ENCODE peak calls at places on chromosomes 7 and 10, in eight cellular contexts. One of them, this sample, is unnamed.

GRCh38 chr7:156668130-156668741 is 27.7 kb downstream of the RNF32 start:
- DNase-seq in activated B cell treated with CpG ODN at 0.5 μM for 24 hours: no peak
- DNase-seq in tibial artery: no peak
- DNase-seq in brain microvascular endothelial cell: no peak
- DNase-seq in prostate gland: no peak
- DNase-seq in astrocyte of the spinal cord: no peak
- DNase-seq in GM13977: no peak
- DNase-seq in IMR-90: peak
- DNase-seq in this sample: no peak

GRCh38 chr7:6015917-6016652 is 7.0 kb downstream of the AIMP2 start:
- DNase-seq in activated B cell treated with CpG ODN at 0.5 μM for 24 hours: no peak
- DNase-seq in tibial artery: peak
- DNase-seq in brain microvascular endothelial cell: peak
- DNase-seq in prostate gland: peak
- DNase-seq in astrocyte of the spinal cord: peak
- DNase-seq in GM13977: no peak
- DNase-seq in IMR-90: peak
- DNase-seq in this sample: no peak

GRCh38 chr10:132459252-132460028 is 62.4 kb downstream of the PWWP2B start:
- DNase-seq in activated B cell treated with CpG ODN at 0.5 μM for 24 hours: no peak
- DNase-seq in tibial artery: peak
- DNase-seq in brain microvascular endothelial cell: no peak
- DNase-seq in prostate gland: no peak
- DNase-seq in astrocyte of the spinal cord: no peak
- DNase-seq in GM13977: no peak
- DNase-seq in IMR-90: no peak
- DNase-seq in this sample: no peak

GRCh38 chr7:87648316-87648715 is 20.1 kb downstream of the RUNDC3B start:
- DNase-seq in activated B cell treated with CpG ODN at 0.5 μM for 24 hours: no peak
- DNase-seq in tibial artery: no peak
- DNase-seq in brain microvascular endothelial cell: no peak
- DNase-seq in prostate gland: no peak
- DNase-seq in astrocyte of the spinal cord: no peak
- DNase-seq in GM13977: no peak
- DNase-seq in IMR-90: no peak
- DNase-seq in this sample: no peak

GRCh38 chr10:72328045-72328828 is 26.5 kb downstream of the DNAJB12 start:
- DNase-seq in activated B cell treated with CpG ODN at 0.5 μM for 24 hours: no peak
- DNase-seq in tibial artery: peak
- DNase-seq in brain microvascular endothelial cell: peak
- DNase-seq in prostate gland: peak
- DNase-seq in astrocyte of the spinal cord: peak
- DNase-seq in GM13977: no peak
- DNase-seq in IMR-90: peak
- DNase-seq in this sample: peak

GRCh38 chr7:130071701-130072622 is 1.6 kb downstream of the KLHDC10 start:
- DNase-seq in activated B cell treated with CpG ODN at 0.5 μM for 24 hours: no peak
- DNase-seq in tibial artery: no peak
- DNase-seq in brain microvascular endothelial cell: peak
- DNase-seq in prostate gland: peak
- DNase-seq in astrocyte of the spinal cord: peak
- DNase-seq in GM13977: peak
- DNase-seq in IMR-90: peak
- DNase-seq in this sample: peak

GRCh38 chr7:41967156-41967555 is 264.3 kb upstream of the INHBA start:
- DNase-seq in activated B cell treated with CpG ODN at 0.5 μM for 24 hours: no peak
- DNase-seq in tibial artery: no peak
- DNase-seq in brain microvascular endothelial cell: no peak
- DNase-seq in prostate gland: no peak
- DNase-seq in astrocyte of the spinal cord: no peak
- DNase-seq in GM13977: no peak
- DNase-seq in IMR-90: peak
- DNase-seq in this sample: no peak

GRCh38 chr10:96670786-96671185 is 49.5 kb downstream of the PIK3AP1 start:
- DNase-seq in activated B cell treated with CpG ODN at 0.5 μM for 24 hours: no peak
- DNase-seq in tibial artery: no peak
- DNase-seq in brain microvascular endothelial cell: no peak
- DNase-seq in prostate gland: no peak
- DNase-seq in astrocyte of the spinal cord: peak
- DNase-seq in GM13977: no peak
- DNase-seq in IMR-90: peak
- DNase-seq in this sample: no peak

GRCh38 chr7:88546808-88547207 is 212.7 kb upstream of the ZNF804B start:
- DNase-seq in activated B cell treated with CpG ODN at 0.5 μM for 24 hours: no peak
- DNase-seq in tibial artery: no peak
- DNase-seq in brain microvascular endothelial cell: peak
- DNase-seq in prostate gland: peak
- DNase-seq in astrocyte of the spinal cord: peak
- DNase-seq in GM13977: peak
- DNase-seq in IMR-90: no peak
- DNase-seq in this sample: peak

GRCh38 chr7:19117870-19118608 is 603 bp upstream of the TWIST1 start:
- DNase-seq in activated B cell treated with CpG ODN at 0.5 μM for 24 hours: no peak
- DNase-seq in tibial artery: no peak
- DNase-seq in brain microvascular endothelial cell: peak
- DNase-seq in prostate gland: no peak
- DNase-seq in astrocyte of the spinal cord: peak
- DNase-seq in GM13977: no peak
- DNase-seq in IMR-90: peak
- DNase-seq in this sample: no peak

GRCh38 chr7:76423666-76424412 is 911 bp upstream of the ZP3 start:
- DNase-seq in activated B cell treated with CpG ODN at 0.5 μM for 24 hours: no peak
- DNase-seq in tibial artery: no peak
- DNase-seq in brain microvascular endothelial cell: no peak
- DNase-seq in prostate gland: peak
- DNase-seq in astrocyte of the spinal cord: peak
- DNase-seq in GM13977: no peak
- DNase-seq in IMR-90: no peak
- DNase-seq in this sample: peak

GRCh38 chr10:123309740-123310139 is 155.5 kb downstream of the BUB3 start:
- DNase-seq in activated B cell treated with CpG ODN at 0.5 μM for 24 hours: no peak
- DNase-seq in tibial artery: no peak
- DNase-seq in brain microvascular endothelial cell: no peak
- DNase-seq in prostate gland: no peak
- DNase-seq in astrocyte of the spinal cord: peak
- DNase-seq in GM13977: no peak
- DNase-seq in IMR-90: no peak
- DNase-seq in this sample: no peak

GRCh38 chr10:124725791-124726190 is 18.4 kb downstream of the FAM53B start:
- DNase-seq in activated B cell treated with CpG ODN at 0.5 μM for 24 hours: peak
- DNase-seq in tibial artery: peak
- DNase-seq in brain microvascular endothelial cell: no peak
- DNase-seq in prostate gland: no peak
- DNase-seq in astrocyte of the spinal cord: no peak
- DNase-seq in GM13977: no peak
- DNase-seq in IMR-90: no peak
- DNase-seq in this sample: no peak

GRCh38 chr7:70647801-70648491 is 484.0 kb upstream of the GALNT17 start:
- DNase-seq in activated B cell treated with CpG ODN at 0.5 μM for 24 hours: no peak
- DNase-seq in tibial artery: no peak
- DNase-seq in brain microvascular endothelial cell: peak
- DNase-seq in prostate gland: no peak
- DNase-seq in astrocyte of the spinal cord: peak
- DNase-seq in GM13977: peak
- DNase-seq in IMR-90: peak
- DNase-seq in this sample: no peak
- TF ChIP-seq CTCF in activated B cell treated with CpG ODN at 0.5 μM for 24 hours: no peak
- TF ChIP-seq CTCF in tibial artery: no peak
- TF ChIP-seq CTCF in brain microvascular endothelial cell: no peak
- TF ChIP-seq CTCF in prostate gland: no peak
- TF ChIP-seq CTCF in astrocyte of the spinal cord: no peak
- TF ChIP-seq CTCF in GM13977: no peak
- TF ChIP-seq CTCF in IMR-90: no peak
- TF ChIP-seq CTCF in this sample: no peak

GRCh38 chr7:90749774-90750173 is 153.7 kb downstream of the CDK14 start:
- DNase-seq in activated B cell treated with CpG ODN at 0.5 μM for 24 hours: no peak
- DNase-seq in tibial artery: no peak
- DNase-seq in brain microvascular endothelial cell: peak
- DNase-seq in prostate gland: no peak
- DNase-seq in astrocyte of the spinal cord: no peak
- DNase-seq in GM13977: peak
- DNase-seq in IMR-90: peak
- DNase-seq in this sample: no peak
- TF ChIP-seq CTCF in activated B cell treated with CpG ODN at 0.5 μM for 24 hours: no peak
- TF ChIP-seq CTCF in tibial artery: no peak
- TF ChIP-seq CTCF in brain microvascular endothelial cell: peak
- TF ChIP-seq CTCF in prostate gland: no peak
- TF ChIP-seq CTCF in astrocyte of the spinal cord: peak
- TF ChIP-seq CTCF in GM13977: peak
- TF ChIP-seq CTCF in IMR-90: peak
- TF ChIP-seq CTCF in this sample: no peak

DNA sequence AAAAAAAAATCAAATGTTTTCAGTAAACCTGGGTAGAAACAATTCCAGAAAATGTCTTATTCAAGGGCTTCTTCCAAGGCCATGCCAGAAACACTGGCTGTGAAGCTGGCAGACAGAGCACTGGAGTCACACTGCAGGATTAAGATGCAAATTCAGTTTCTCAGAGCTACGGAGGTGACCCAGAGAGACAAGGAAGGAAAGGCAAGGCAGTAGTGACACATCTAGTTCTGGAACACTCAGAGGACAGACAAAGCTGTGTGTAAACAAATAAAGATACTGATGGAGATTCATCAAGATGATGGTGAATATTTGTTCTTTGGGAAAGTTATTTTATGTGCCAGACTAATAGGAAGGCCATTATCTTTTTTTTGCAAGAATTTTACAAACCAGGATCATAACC is 608.3 kb upstream of the C7orf33 start:
- DNase-seq in activated B cell treated with CpG ODN at 0.5 μM for 24 hours: no peak
- DNase-seq in tibial artery: no peak
- DNase-seq in brain microvascular endothelial cell: no peak
- DNase-seq in prostate gland: no peak
- DNase-seq in astrocyte of the spinal cord: no peak
- DNase-seq in GM13977: no peak
- DNase-seq in IMR-90: no peak
- DNase-seq in this sample: no peak
- TF ChIP-seq CTCF in activated B cell treated with CpG ODN at 0.5 μM for 24 hours: no peak
- TF ChIP-seq CTCF in tibial artery: no peak
- TF ChIP-seq CTCF in brain microvascular endothelial cell: no peak
- TF ChIP-seq CTCF in prostate gland: no peak
- TF ChIP-seq CTCF in astrocyte of the spinal cord: no peak
- TF ChIP-seq CTCF in GM13977: no peak
- TF ChIP-seq CTCF in IMR-90: no peak
- TF ChIP-seq CTCF in this sample: no peak

GRCh38 chr10:61903184-61903990 is 1.9 kb downstream of the ARID5B start:
- DNase-seq in activated B cell treated with CpG ODN at 0.5 μM for 24 hours: peak
- DNase-seq in tibial artery: peak
- DNase-seq in brain microvascular endothelial cell: no peak
- DNase-seq in prostate gland: peak
- DNase-seq in astrocyte of the spinal cord: peak
- DNase-seq in GM13977: peak
- DNase-seq in IMR-90: peak
- DNase-seq in this sample: peak

GRCh38 chr10:61904711-61905445 is 3.4 kb downstream of the ARID5B start:
- DNase-seq in activated B cell treated with CpG ODN at 0.5 μM for 24 hours: no peak
- DNase-seq in tibial artery: no peak
- DNase-seq in brain microvascular endothelial cell: peak
- DNase-seq in prostate gland: no peak
- DNase-seq in astrocyte of the spinal cord: peak
- DNase-seq in GM13977: peak
- DNase-seq in IMR-90: peak
- DNase-seq in this sample: peak

GRCh38 chr10:61902448-61903183 is 1.1 kb downstream of the ARID5B start:
- DNase-seq in activated B cell treated with CpG ODN at 0.5 μM for 24 hours: peak
- DNase-seq in tibial artery: no peak
- DNase-seq in brain microvascular endothelial cell: peak
- DNase-seq in prostate gland: peak
- DNase-seq in astrocyte of the spinal cord: peak
- DNase-seq in GM13977: peak
- DNase-seq in IMR-90: peak
- DNase-seq in this sample: peak

GRCh38 chr10:61905446-61905725 is 3.9 kb downstream of the ARID5B start:
- DNase-seq in activated B cell treated with CpG ODN at 0.5 μM for 24 hours: no peak
- DNase-seq in tibial artery: no peak
- DNase-seq in brain microvascular endothelial cell: no peak
- DNase-seq in prostate gland: no peak
- DNase-seq in astrocyte of the spinal cord: no peak
- DNase-seq in GM13977: no peak
- DNase-seq in IMR-90: no peak
- DNase-seq in this sample: no peak

DNA sequence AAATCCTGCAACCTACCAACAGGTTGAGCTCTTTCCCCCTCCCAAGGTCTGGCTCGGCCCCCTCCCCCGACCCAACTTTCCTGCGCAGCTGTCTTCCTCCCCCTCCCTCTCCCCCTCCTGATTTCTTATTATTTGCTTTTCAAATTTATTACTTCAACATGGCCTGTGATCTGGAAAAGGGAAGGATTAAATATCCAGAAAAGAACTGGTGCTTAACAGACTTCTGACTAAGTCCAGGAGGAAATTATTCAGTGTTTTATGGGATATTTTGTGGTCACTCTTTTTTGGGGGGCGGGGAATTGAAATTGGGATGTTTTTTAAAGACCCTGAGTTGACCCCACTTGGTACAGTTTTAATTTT is 2.5 kb downstream of the ARID5B start:
- DNase-seq in activated B cell treated with CpG ODN at 0.5 μM for 24 hours: no peak
- DNase-seq in tibial artery: no peak
- DNase-seq in brain microvascular endothelial cell: no peak
- DNase-seq in prostate gland: no peak
- DNase-seq in astrocyte of the spinal cord: peak
- DNase-seq in GM13977: no peak
- DNase-seq in IMR-90: peak
- DNase-seq in this sample: no peak
- TF ChIP-seq CTCF in activated B cell treated with CpG ODN at 0.5 μM for 24 hours: no peak
- TF ChIP-seq CTCF in tibial artery: no peak
- TF ChIP-seq CTCF in brain microvascular endothelial cell: no peak
- TF ChIP-seq CTCF in prostate gland: no peak
- TF ChIP-seq CTCF in astrocyte of the spinal cord: no peak
- TF ChIP-seq CTCF in GM13977: no peak
- TF ChIP-seq CTCF in IMR-90: no peak
- TF ChIP-seq CTCF in this sample: no peak

DNA sequence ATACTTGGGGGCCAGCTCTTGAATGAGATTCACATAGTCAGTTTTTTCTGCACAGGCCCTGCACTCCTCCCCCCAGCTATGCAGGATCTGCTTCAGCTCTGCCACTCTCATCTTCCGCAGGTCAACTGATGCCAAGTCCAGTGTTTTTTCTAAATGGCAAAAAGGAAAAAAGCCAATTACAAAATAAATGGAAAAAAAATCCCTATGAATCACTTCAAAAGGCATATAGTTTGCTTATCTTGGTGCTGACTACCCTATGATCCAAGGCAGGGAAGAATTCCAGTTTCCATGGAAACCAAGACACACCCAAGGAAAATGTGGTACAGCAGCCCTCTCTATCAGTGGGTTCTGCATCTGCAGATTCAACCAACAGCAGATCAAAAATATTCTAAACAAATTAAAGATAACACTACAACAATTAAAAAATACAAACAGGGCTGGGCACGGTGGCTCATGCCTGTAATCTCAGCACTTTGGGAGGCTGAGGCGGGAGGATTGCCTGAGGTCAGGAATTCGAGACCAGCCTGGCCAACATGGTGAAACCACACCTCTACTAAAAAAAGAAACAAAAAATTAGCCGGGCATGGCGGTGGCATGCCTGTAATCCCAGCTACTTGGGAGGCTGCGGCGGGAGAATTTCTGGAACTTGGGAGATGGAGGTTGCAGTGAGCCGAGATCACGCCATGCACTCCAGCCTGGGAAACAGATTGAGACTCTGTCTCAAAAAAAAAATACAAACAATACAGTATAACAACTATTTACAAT is 17.6 kb downstream of the CDNF start:
- DNase-seq in activated B cell treated with CpG ODN at 0.5 μM for 24 hours: no peak
- DNase-seq in tibial artery: no peak
- DNase-seq in brain microvascular endothelial cell: peak
- DNase-seq in prostate gland: no peak
- DNase-seq in astrocyte of the spinal cord: peak
- DNase-seq in GM13977: no peak
- DNase-seq in IMR-90: peak
- DNase-seq in this sample: peak
- TF ChIP-seq CTCF in activated B cell treated with CpG ODN at 0.5 μM for 24 hours: no peak
- TF ChIP-seq CTCF in tibial artery: no peak
- TF ChIP-seq CTCF in brain microvascular endothelial cell: no peak
- TF ChIP-seq CTCF in prostate gland: no peak
- TF ChIP-seq CTCF in astrocyte of the spinal cord: no peak
- TF ChIP-seq CTCF in GM13977: no peak
- TF ChIP-seq CTCF in IMR-90: peak
- TF ChIP-seq CTCF in this sample: no peak